ENCODE peak calls at places on chromosomes 1 and 21, in seven cellular contexts. X is omental fat pad, I is mucosa of descending colon, N is GM10248, M is kidney, K is SK-N-SH, O is esophagus squamous epithelium. L is an unnamed sample.
A peak's percentile ranks its signal among the peaks of the same experiment; 100 is the strongest.

GRCh38 chr21:44374601-44375280 is 21.3 kb downstream of the TRPM2 start:
- DNase-seq in M (peak; percentile 34), N (no peak), X (no peak), K (no peak), I (peak; percentile 4), O (no peak), L (peak; percentile 57)

GRCh38 chr1:54863267-54863665 is 23.7 kb downstream of the DHCR24 start:
- DNase-seq in K (no peak), I (no peak), M (no peak), X (no peak), O (no peak), N (no peak), L (no peak)

GRCh38 chr1:29628190-29628589 is 391.9 kb downstream of the PTPRU start:
- DNase-seq in O (no peak), I (no peak), K (no peak), M (no peak), N (no peak), X (no peak), L (no peak)

GRCh38 chr21:37711294-37711844 is 204.9 kb downstream of the KCNJ6 start:
- DNase-seq in N (no peak), K (peak; percentile 39), M (no peak), O (no peak), I (no peak), X (no peak), L (no peak)

GRCh38 chr1:32337855-32338636 is 2.0 kb upstream of the MARCKSL1 start:
- DNase-seq in K (no peak), O (no peak), M (no peak), X (no peak), I (peak; percentile 66), N (no peak), L (no peak)

GRCh38 chr1:160858127-160858909 is 4.4 kb downstream of the CD244 start:
- DNase-seq in M (no peak), I (peak; percentile 76), O (no peak), X (no peak), N (no peak), K (no peak), L (no peak)

GRCh38 chr1:205543351-205544305 is 39.2 kb downstream of the CDK18 start:
- DNase-seq in N (no peak), M (peak; percentile 92), X (peak; percentile 51), K (peak; percentile 78), I (peak; percentile 67), O (no peak), L (peak; percentile 77)

GRCh38 chr21:29287383-29287782 is 11.3 kb upstream of the BACH1 start:
- DNase-seq in X (no peak), O (no peak), N (no peak), I (no peak), M (no peak), K (no peak), L (no peak)

GRCh38 chr1:109434484-109434883 is 8.2 kb upstream of the PSMA5 start:
- DNase-seq in M (no peak), X (no peak), N (no peak), O (no peak), K (no peak), I (no peak), L (no peak)

GRCh38 chr1:68454534-68454933 is 4.8 kb upstream of the RPE65 start:
- DNase-seq in K (no peak), N (no peak), X (no peak), I (no peak), M (no peak), O (no peak), L (no peak)

GRCh38 chr1:210912752-210913151 is 221.2 kb downstream of the KCNH1 start:
- DNase-seq in K (no peak), X (no peak), I (no peak), N (no peak), O (no peak), M (no peak), L (no peak)

GRCh38 chr21:31459457-31459856 is 115.4 kb upstream of the TIAM1 start:
- DNase-seq in X (no peak), I (no peak), M (no peak), K (peak; percentile 20), N (no peak), O (no peak), L (no peak)

GRCh38 chr1:227761621-227762230 is 26.5 kb downstream of the SNAP47 start:
- DNase-seq in M (no peak), O (no peak), N (no peak), K (no peak), X (no peak), I (no peak), L (no peak)

GRCh38 chr1:224503161-224504118 is 68.8 kb upstream of the WDR26 start:
- DNase-seq in M (peak; percentile 92), N (peak; percentile 89), K (peak; percentile 89), O (peak; percentile 42), X (peak; percentile 43), I (peak; percentile 90), L (peak; percentile 96)

GRCh38 chr1:161791889-161792655 is 26.0 kb downstream of the ATF6 start:
- DNase-seq in K (no peak), O (no peak), N (no peak), I (no peak), M (no peak), X (no peak), L (no peak)

DNA sequence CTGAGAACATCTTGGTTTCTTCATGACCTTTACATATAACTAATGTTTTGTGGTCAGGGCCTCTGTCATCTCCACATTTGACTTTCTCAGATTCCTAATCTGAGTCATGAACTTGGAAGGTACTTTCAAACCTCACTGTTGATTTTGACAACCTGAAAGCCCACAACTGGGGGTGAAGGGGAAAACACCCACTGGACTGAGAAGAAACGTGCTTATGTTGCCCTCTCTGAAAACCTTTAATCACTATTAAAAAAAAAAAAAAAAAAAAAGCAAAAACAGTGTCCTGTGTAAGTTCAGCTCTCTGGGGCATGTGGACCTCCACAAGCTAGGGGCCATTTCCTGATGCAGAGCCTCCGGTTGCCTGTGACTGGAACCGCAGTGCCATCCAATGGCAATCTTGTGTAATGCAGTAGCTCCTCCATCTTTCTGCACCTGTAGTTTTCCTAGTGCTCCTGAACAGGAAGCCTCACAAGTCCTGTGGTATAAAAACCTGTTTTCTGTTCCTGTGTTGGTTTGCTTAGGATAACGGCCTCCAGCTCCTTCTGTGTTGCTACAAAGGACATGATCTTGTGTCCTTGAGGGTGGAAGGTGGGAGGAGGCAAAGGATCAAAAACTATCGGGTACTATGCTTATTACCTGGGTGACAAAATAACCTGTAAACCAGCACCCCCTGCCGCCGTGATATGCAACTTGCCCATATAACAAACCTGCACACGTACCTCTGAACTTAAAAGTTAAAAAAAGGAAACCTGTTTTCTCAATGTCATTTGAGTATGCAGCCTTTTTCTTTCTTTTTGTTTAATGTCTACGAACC is 124.5 kb downstream of the ZNF648 start:
- DNase-seq in O (no peak), X (no peak), M (no peak), K (peak; percentile 47), I (peak; percentile 42), N (peak; percentile 75), L (no peak)
- TF ChIP-seq CTCF in O (peak; percentile 50), X (no peak), M (peak; percentile 76), K (peak; percentile 19), I (peak; percentile 6), N (peak; percentile 72), L (peak; percentile 63)

GRCh38 chr1:119781434-119782210 is 12.9 kb upstream of the HMGCS2 start:
- DNase-seq in O (no peak), K (no peak), X (no peak), N (no peak), M (no peak), I (no peak), L (no peak)
- TF ChIP-seq CTCF in O (no peak), K (no peak), X (no peak), N (no peak), M (no peak), I (no peak), L (peak; percentile 18)

GRCh38 chr1:94541175-94542087 is at the start of gene F3:
- DNase-seq in K (peak; percentile 92), I (peak; percentile 96), N (peak; percentile 76), M (peak; percentile 96), O (peak; percentile 6), X (peak; percentile 77), L (peak; percentile 94)
- TF ChIP-seq CTCF in K (no peak), I (no peak), N (no peak), M (no peak), O (no peak), X (no peak), L (peak; percentile 59)

GRCh38 chr1:115764541-115764940 is 4.0 kb downstream of the CASQ2 start:
- DNase-seq in I (peak; percentile 27), N (no peak), O (no peak), K (peak; percentile 45), X (no peak), M (no peak), L (no peak)
- TF ChIP-seq CTCF in I (no peak), N (peak; percentile 29), O (peak; percentile 44), K (peak; percentile 52), X (no peak), M (peak; percentile 41), L (peak; percentile 82)

GRCh38 chr1:95957748-95958147 is 723.7 kb downstream of the RWDD3 start:
- DNase-seq in K (no peak), X (no peak), O (no peak), I (no peak), N (no peak), M (no peak), L (no peak)

GRCh38 chr1:95953668-95954067 is 719.7 kb downstream of the RWDD3 start:
- DNase-seq in M (no peak), K (no peak), O (no peak), X (no peak), N (no peak), I (no peak), L (no peak)

GRCh38 chr1:95951291-95951690 is 717.3 kb downstream of the RWDD3 start:
- DNase-seq in N (no peak), I (no peak), K (no peak), O (no peak), X (no peak), M (no peak), L (no peak)

GRCh38 chr1:95956215-95956614 is 722.2 kb downstream of the RWDD3 start:
- DNase-seq in N (no peak), K (no peak), I (no peak), X (no peak), M (no peak), O (no peak), L (no peak)

DNA sequence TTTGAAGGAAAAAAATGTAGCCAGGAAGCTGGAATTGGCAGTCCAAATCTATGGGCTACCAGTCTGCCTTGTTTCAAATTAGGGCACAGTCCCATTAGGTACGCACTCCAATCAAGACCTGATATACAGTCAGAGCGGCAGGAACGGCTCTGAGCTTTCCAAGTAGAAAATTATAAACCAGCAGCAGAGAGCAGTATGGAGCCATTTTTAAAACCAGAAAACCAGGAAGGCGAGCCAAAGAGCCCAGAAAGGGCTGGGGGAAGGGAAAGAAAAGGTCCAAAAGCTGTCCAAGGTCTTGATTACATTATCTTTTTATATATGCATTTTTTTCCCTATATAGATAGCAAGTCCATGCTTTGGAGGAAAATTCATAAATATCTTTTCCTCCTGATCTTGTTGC is 719.0 kb downstream of the RWDD3 start:
- DNase-seq in I (no peak), X (no peak), M (no peak), O (no peak), N (no peak), K (peak; percentile 27), L (no peak)
- TF ChIP-seq CTCF in I (no peak), X (no peak), M (no peak), O (peak; percentile 29), N (no peak), K (no peak), L (peak; percentile 53)

DNA sequence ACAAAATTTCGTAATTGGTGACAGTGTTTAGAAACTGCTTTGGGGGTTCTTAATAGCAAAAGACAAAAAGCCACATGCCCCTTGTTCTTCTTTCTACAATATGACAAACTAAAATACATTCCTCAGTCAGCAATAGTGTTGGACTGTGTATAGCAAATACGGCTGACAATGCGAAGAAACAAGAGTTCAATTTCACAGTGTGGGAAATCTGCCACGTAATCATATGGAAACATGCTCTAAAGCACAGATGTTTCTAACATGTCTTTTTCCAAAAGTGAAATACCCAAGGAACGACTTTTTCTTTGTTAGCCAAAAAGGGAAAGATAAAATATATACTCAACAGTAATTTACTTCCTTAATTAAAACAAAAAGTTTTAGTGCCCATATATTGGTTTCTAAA is 7.5 kb upstream of the IFNAR1 start:
- DNase-seq in N (no peak), X (no peak), K (no peak), M (no peak), I (no peak), O (no peak), L (no peak)
- TF ChIP-seq CTCF in N (no peak), X (no peak), K (no peak), M (no peak), I (no peak), O (no peak), L (no peak)

L was measured in chondrocyte.